ENCODE peak calls at places on chromosomes 2 and 18, in five cellular contexts. A is SK-N-SH, U is K562, N is A549, O is GM23248. R is an unnamed sample.

GRCh38 chr2:76197842-76198448 is 487.2 kb upstream of the GCFC2 start:
- DNase-seq in A (no peak), U (peak), O (peak), N (no peak), R (peak)

GRCh38 chr2:30927561-30928075 is 120.4 kb upstream of the CAPN13 start:
- DNase-seq in N (no peak), A (no peak), U (no peak), O (no peak), R (no peak)

GRCh38 chr2:67782443-67782842 is 280.4 kb downstream of the C1D start:
- DNase-seq in A (no peak), O (peak), N (no peak), U (no peak), R (peak)

GRCh38 chr2:69141081-69141480 is 128.1 kb downstream of the ANTXR1 start:
- DNase-seq in O (no peak), N (no peak), A (no peak), U (no peak), R (no peak)

GRCh38 chr2:70496819-70497218 is 56.8 kb downstream of the TGFA start:
- DNase-seq in N (no peak), O (peak), A (no peak), U (no peak), R (no peak)

GRCh38 chr18:40371673-40372072 is 1583.4 kb upstream of the PIK3C3 start:
- DNase-seq in N (no peak), O (peak), U (no peak), A (no peak), R (peak)

GRCh38 chr2:62733546-62733945 is 28.0 kb downstream of the EHBP1 start:
- DNase-seq in N (no peak), O (no peak), U (no peak), A (no peak), R (no peak)

GRCh38 chr18:51491678-51492372 is 294.3 kb upstream of the MEX3C start:
- DNase-seq in A (no peak), N (no peak), O (no peak), U (no peak), R (no peak)

GRCh38 chr2:54676656-54677055 is 46.8 kb upstream of the EML6 start:
- DNase-seq in U (no peak), N (no peak), A (no peak), O (peak), R (peak)

GRCh38 chr18:41486581-41486980 is 468.5 kb upstream of the PIK3C3 start:
- DNase-seq in O (no peak), N (no peak), U (no peak), A (no peak), R (no peak)

GRCh38 chr18:12155996-12156395 is 62.4 kb downstream of the ANKRD62 start:
- DNase-seq in A (no peak), N (no peak), O (peak), U (no peak), R (no peak)

GRCh38 chr2:240435955-240436625 is 627 bp downstream of the GPC1 start:
- DNase-seq in U (peak), A (peak), O (peak), N (no peak), R (peak)

GRCh38 chr2:180306346-180306745 is 299.2 kb upstream of the CWC22 start:
- DNase-seq in N (no peak), U (no peak), O (no peak), A (no peak), R (no peak)

GRCh38 chr18:47888156-47888555 is 42.3 kb downstream of the SMAD2 start:
- DNase-seq in N (no peak), A (no peak), U (no peak), O (no peak), R (no peak)

GRCh38 chr2:61151434-61151833 is 10.6 kb upstream of the C2orf74 start:
- DNase-seq in N (no peak), U (no peak), O (peak), A (no peak), R (no peak)

GRCh38 chr2:107020386-107020785 is 134.4 kb upstream of the ST6GAL2 start:
- DNase-seq in O (no peak), N (no peak), U (no peak), A (no peak), R (no peak)

GRCh38 chr2:107013884-107014283 is 127.9 kb upstream of the ST6GAL2 start:
- DNase-seq in U (no peak), O (no peak), N (no peak), A (no peak), R (no peak)

GRCh38 chr2:107018366-107018765 is 132.4 kb upstream of the ST6GAL2 start:
- DNase-seq in O (no peak), N (no peak), U (no peak), A (no peak), R (no peak)
- H3K4me3 ChIP-seq in O (no peak), N (no peak), U (no peak), A (no peak), R (no peak)

GRCh38 chr2:152061383-152061782 is 37.5 kb downstream of the CACNB4 start:
- DNase-seq in O (no peak), N (no peak), U (no peak), A (no peak), R (no peak)

GRCh38 chr2:152058655-152059054 is 40.2 kb downstream of the CACNB4 start:
- DNase-seq in O (no peak), A (no peak), U (no peak), N (no peak), R (no peak)

GRCh38 chr2:152065945-152066344 is 32.9 kb downstream of the CACNB4 start:
- DNase-seq in O (no peak), N (no peak), U (no peak), A (no peak), R (no peak)

GRCh38 chr2:152063325-152063924 is 35.4 kb downstream of the CACNB4 start:
- DNase-seq in A (no peak), N (no peak), O (no peak), U (no peak), R (no peak)

DNA sequence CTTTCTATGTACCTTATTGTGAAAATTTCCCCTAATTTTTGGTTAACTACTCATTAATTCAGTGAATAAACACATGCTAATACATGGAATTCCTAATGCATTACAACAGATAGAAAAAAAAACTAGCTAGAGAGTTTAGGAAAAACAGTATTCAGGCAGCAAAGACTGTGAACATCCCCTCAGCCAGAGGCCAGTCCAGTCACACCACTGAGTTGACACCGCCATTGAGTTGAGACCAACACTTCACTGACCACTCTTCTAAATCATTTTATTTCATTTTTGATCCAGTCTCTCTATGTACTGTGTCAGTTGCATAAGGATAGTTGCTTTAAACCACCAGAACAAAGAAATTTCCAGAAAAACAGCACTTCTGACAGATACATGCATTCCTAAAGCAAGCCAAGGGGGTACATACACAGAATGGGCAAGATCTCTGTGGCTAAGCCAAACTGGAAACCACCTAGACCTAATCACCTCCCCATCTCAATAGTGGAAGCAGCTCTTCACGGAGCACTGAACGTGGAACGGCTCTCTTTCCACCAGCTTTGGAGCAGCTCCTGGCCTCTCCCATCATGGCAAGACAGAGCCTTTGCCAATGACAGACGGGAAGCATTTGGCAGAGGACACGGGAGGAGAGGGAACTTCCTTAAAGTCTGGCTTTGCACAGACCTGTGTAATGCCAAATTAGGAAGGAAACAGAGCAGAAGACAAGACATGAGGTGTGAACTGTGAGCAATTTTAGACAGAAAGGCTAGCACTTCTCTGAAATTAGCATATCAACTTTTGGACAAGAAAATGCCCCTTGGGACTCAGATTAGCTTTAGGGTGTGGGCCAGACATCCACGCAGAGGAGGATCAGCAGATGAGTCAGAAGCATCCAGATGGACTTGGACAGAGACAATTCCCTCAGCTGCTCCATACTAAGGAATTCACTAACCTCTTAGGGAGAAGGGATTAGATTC is 36.4 kb downstream of the CACNB4 start:
- DNase-seq in O (peak), U (no peak), N (peak), A (no peak), R (peak)
- H3K4me2 ChIP-seq in O (peak), U (no peak), N (peak), A (peak), R (peak)

GRCh38 chr2:46703588-46703987 is 212.0 kb downstream of the MCFD2 start:
- DNase-seq in O (peak), A (no peak), N (no peak), U (no peak), R (no peak)

GRCh38 chr2:46702537-46702936 is 213.1 kb downstream of the MCFD2 start:
- DNase-seq in N (no peak), O (peak), A (no peak), U (no peak), R (no peak)

GRCh38 chr2:46701152-46701551 is 214.5 kb downstream of the MCFD2 start:
- DNase-seq in U (no peak), N (no peak), A (no peak), O (peak), R (no peak)

GRCh38 chr2:46697830-46698323 is 217.7 kb downstream of the MCFD2 start:
- DNase-seq in U (no peak), O (no peak), N (no peak), A (no peak), R (no peak)

GRCh38 chr2:46700435-46700834 is 215.2 kb downstream of the MCFD2 start:
- DNase-seq in A (no peak), U (no peak), O (peak), N (no peak), R (no peak)
- H3K4me3 ChIP-seq in A (peak), U (peak), O (peak), N (peak), R (peak)

GRCh38 chr2:234994340-234995321 is 42.8 kb downstream of the SH3BP4 start:
- DNase-seq in A (no peak), O (no peak), N (no peak), U (no peak), R (no peak)

GRCh38 chr2:234993547-234993981 is 41.7 kb downstream of the SH3BP4 start:
- DNase-seq in A (no peak), N (no peak), U (no peak), O (no peak), R (no peak)

GRCh38 chr2:234996041-234996440 is 44.2 kb downstream of the SH3BP4 start:
- DNase-seq in O (no peak), U (no peak), N (no peak), A (no peak), R (no peak)

GRCh38 chr2:234996467-234997270 is 44.9 kb downstream of the SH3BP4 start:
- DNase-seq in U (no peak), A (no peak), N (peak), O (peak), R (peak)

DNA sequence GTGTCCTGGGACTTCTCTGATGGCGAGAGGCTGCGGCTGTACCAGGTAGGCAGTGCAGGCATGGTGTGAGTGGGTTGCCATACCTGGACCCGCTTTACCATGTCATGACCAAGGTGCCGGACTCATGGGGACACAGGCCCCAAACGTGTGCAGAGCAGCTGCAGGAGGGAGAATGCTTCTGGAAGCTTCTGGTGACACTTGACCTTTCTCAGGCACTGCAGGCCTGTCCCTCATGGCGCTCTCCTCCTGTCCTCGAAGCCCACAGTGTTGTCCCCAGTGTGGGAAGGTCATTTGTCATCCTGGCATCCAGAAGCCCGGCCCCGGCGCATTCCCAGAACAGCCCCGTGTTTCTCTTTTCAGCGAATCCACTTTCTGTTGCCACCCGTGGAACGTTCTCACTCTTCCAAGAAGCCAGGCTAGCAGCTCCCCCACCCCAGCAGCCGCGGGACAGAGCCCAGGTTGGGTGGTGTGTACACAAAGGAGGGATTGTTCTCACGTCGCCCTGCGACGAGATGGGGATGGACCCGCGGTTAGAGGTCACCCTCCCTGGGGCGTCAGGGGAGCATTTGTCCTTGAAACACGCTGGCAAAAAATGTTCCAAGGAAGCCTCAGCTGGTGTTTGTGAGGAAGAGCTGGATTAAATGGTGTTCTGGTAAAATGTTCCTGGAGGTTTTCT is 43.7 kb downstream of the SH3BP4 start:
- DNase-seq in U (no peak), O (no peak), A (no peak), N (no peak), R (no peak)
- H3K4me2 ChIP-seq in U (no peak), O (no peak), A (peak), N (peak), R (peak)

GRCh38 chr2:119523383-119523958 is 812 bp downstream of the SCTR start:
- DNase-seq in U (no peak), O (no peak), A (no peak), N (no peak), R (no peak)
- H3K4me3 ChIP-seq in U (no peak), O (no peak), A (no peak), N (peak), R (no peak)

DNA sequence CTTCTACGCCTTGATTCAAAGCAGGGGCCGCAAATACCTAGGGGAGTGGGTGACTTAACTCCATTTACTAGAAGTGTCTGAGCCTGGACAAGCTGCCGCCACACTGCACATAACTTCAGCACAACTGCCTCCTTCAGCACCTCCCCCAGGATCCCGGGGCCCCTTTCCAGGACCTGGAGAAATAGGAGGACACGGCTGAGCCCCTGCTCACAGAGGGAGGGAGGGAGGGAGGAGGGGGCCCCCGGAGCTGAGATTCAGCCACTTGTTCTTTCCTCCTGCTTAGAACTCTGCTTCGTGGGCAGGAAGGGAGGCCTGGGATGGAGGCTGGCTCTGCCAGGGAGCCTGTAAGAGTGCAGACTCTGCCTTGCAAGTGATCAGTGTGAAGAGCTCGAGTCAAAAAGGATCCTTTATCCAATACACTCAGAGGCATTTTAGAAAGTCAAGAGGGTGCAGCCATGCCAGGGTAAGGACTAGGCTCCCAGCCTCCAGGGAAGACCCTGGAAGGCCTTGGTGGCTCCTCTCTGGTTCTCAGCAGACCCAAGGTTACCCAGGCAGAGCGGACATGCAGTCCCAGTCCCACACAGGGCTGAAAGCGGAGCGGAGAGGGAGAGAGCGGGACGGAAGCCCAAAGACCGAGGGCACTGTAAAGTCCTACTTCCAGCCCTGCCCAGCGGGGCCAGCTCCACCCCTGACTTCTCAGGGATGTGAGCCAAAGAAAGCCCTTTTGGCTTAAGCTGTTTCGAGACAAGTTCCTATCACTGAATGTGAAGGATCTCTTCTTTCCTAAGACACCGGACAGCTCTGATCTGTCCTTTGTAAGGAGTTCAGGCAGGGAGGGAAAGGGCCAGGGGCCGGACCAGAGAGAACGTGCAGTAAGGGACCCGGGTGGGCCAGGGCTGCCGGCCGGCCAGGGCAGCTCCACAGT is 8.6 kb upstream of the ARMC9 start:
- DNase-seq in A (no peak), N (no peak), U (no peak), O (peak), R (no peak)
- H3K4me2 ChIP-seq in A (no peak), N (no peak), U (no peak), O (peak), R (peak)

GRCh38 chr2:44768438-44769236 is 172.9 kb upstream of the SIX3 start:
- DNase-seq in U (no peak), O (no peak), A (no peak), N (no peak), R (no peak)
- H3K4me3 ChIP-seq in U (no peak), O (no peak), A (no peak), N (no peak), R (peak)

GRCh38 chr18:27540126-27540525 is 355.0 kb upstream of the CHST9 start:
- DNase-seq in A (no peak), U (no peak), N (no peak), O (no peak), R (no peak)
- H3K4me2 ChIP-seq in A (no peak), U (no peak), N (no peak), O (no peak), R (no peak)

GRCh38 chr2:232540441-232541041 is 1.0 kb downstream of the CHRNG start:
- DNase-seq in O (no peak), U (peak), A (no peak), N (no peak), R (no peak)
- H3K4me3 ChIP-seq in O (no peak), U (no peak), A (no peak), N (no peak), R (no peak)

R was measured in astrocyte.